ENCODE peak calls at places on chromosomes 7 and 10, in five cellular contexts. M is H1, S is K562, Y is WTC11, C is HepG2. B is an unnamed sample.

GRCh38 chr10:76950354-76950753 is 687.3 kb downstream of the KCNMA1 start:
- DNase-seq in C (no peak), Y (no peak), S (no peak), M (no peak), B (no peak)

GRCh38 chr7:157976406-157976805 is 611.2 kb downstream of the PTPRN2 start:
- DNase-seq in C (no peak), Y (no peak), S (no peak), M (no peak), B (no peak)

GRCh38 chr7:37728747-37729146 is 45.2 kb downstream of the GPR141 start:
- DNase-seq in M (no peak), Y (no peak), S (no peak), C (no peak), B (peak)

GRCh38 chr7:75045881-75046280 is 27.7 kb downstream of the RCC1L start:
- DNase-seq in Y (no peak), C (no peak), S (no peak), M (no peak), B (no peak)

GRCh38 chr10:132884041-132884440 is 58.3 kb downstream of the CFAP46 start:
- DNase-seq in Y (peak), M (no peak), S (no peak), C (no peak), B (no peak)

GRCh38 chr7:69624431-69624830 is 26.2 kb downstream of the AUTS2 start:
- DNase-seq in M (no peak), C (no peak), Y (no peak), S (no peak), B (no peak)

GRCh38 chr7:50739744-50740455 is 42.8 kb downstream of the GRB10 start:
- DNase-seq in S (no peak), M (no peak), Y (no peak), C (no peak), B (no peak)

GRCh38 chr7:26614503-26614902 is 249.9 kb downstream of the SKAP2 start:
- DNase-seq in S (no peak), C (no peak), Y (no peak), M (no peak), B (no peak)

GRCh38 chr10:99709480-99710229 is 22.3 kb downstream of the COX15 start:
- DNase-seq in Y (peak), S (peak), C (no peak), M (no peak), B (peak)

GRCh38 chr7:157779206-157779605 is 442.4 kb downstream of the DNAJB6 start:
- DNase-seq in S (no peak), Y (no peak), M (no peak), C (no peak), B (no peak)

GRCh38 chr7:11970132-11970531 is 138.1 kb upstream of the THSD7A start:
- DNase-seq in M (no peak), Y (no peak), C (no peak), S (no peak), B (no peak)

GRCh38 chr10:129622736-129623135 is 155.7 kb downstream of the MGMT start:
- DNase-seq in M (no peak), Y (no peak), C (no peak), S (no peak), B (no peak)

GRCh38 chr7:123237-123636 is 69.1 kb upstream of the FAM20C start:
- DNase-seq in M (no peak), S (no peak), C (no peak), Y (no peak), B (no peak)

GRCh38 chr7:143429770-143430698 is 13.2 kb upstream of the TAS2R60 start:
- DNase-seq in M (no peak), C (no peak), Y (no peak), S (no peak), B (no peak)

GRCh38 chr10:128062837-128063563 is 63.2 kb downstream of the MKI67 start:
- DNase-seq in S (no peak), Y (no peak), C (no peak), M (no peak), B (peak)

GRCh38 chr10:126240483-126240882 is 147.8 kb downstream of the ADAM12 start:
- DNase-seq in M (no peak), C (no peak), S (no peak), Y (no peak), B (no peak)

GRCh38 chr7:332646-333398 is 42.9 kb downstream of the FOXL3 start:
- DNase-seq in S (peak), C (peak), M (peak), Y (peak), B (no peak)

GRCh38 chr7:135970682-135971365 is 6.3 kb downstream of the MTPN start:
- DNase-seq in C (no peak), S (no peak), Y (no peak), M (no peak), B (peak)

GRCh38 chr10:95837783-95838182 is 70.0 kb upstream of the CC2D2B start:
- DNase-seq in Y (no peak), C (no peak), S (no peak), M (no peak), B (peak)

GRCh38 chr10:98242823-98243222 is 25.2 kb downstream of the LOXL4 start:
- DNase-seq in M (no peak), C (no peak), Y (no peak), S (no peak), B (no peak)

GRCh38 chr7:150439926-150440325 is 10.5 kb upstream of the GIMAP8 start:
- DNase-seq in M (no peak), Y (no peak), S (no peak), C (no peak), B (no peak)

GRCh38 chr10:78640981-78641646 is 427.7 kb upstream of the ZMIZ1 start:
- DNase-seq in C (no peak), S (no peak), Y (no peak), M (no peak), B (no peak)

GRCh38 chr7:55078465-55079372 is 59.9 kb downstream of the EGFR start:
- DNase-seq in Y (peak), M (peak), C (peak), S (peak), B (no peak)

GRCh38 chr7:38920731-38921130 is 11.7 kb upstream of the VPS41 start:
- DNase-seq in M (no peak), C (no peak), Y (no peak), S (no peak), B (no peak)

GRCh38 chr7:35617076-35617475 is 77.9 kb downstream of the HERPUD2 start:
- DNase-seq in S (no peak), Y (no peak), C (no peak), M (no peak), B (no peak)

GRCh38 chr7:11650030-11650429 is 182.0 kb downstream of the THSD7A start:
- DNase-seq in C (no peak), M (no peak), Y (no peak), S (no peak), B (no peak)

GRCh38 chr10:110410329-110411046 is 87.2 kb upstream of the DUSP5 start:
- DNase-seq in C (peak), S (peak), Y (no peak), M (no peak), B (no peak)
- TF ChIP-seq ATF2 in C (no peak), S (no peak), Y (no peak), M (no peak), B (no peak)

GRCh38 chr10:8179081-8179480 is 124.6 kb downstream of the GATA3 start:
- DNase-seq in C (no peak), Y (no peak), M (no peak), S (no peak), B (no peak)
- TF ChIP-seq ATF2 in C (no peak), Y (no peak), M (no peak), S (no peak), B (no peak)

DNA sequence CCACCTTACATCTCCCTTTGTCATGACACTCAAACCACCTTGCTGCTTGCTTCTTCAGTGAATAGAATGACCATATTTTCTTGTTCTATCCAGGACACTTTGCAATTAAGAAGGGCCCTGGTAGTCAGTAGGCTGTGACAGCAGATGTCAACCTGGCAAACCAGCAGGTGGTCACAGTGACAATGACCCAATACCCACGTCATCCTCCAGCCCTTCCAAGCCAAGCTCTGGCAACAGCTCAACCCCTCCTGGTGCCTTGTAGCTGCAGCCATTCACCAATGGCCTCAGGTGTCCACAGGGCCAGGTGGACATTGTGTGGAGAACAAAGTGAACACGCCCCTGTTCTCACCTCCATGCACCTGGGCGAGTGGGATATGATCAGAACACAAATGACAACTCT is 87.6 kb upstream of the MACROH2A2 start:
- DNase-seq in C (no peak), S (no peak), M (peak), Y (no peak), B (no peak)
- TF ChIP-seq ATF2 in C (no peak), S (no peak), M (no peak), Y (no peak), B (no peak)

GRCh38 chr10:130998642-130999041 is 312.9 kb downstream of the TCERG1L start:
- DNase-seq in S (no peak), M (no peak), C (no peak), Y (no peak), B (no peak)

GRCh38 chr10:131000737-131001136 is 310.8 kb downstream of the TCERG1L start:
- DNase-seq in Y (no peak), S (no peak), C (no peak), M (peak), B (no peak)

GRCh38 chr10:130998046-130998435 is 313.5 kb downstream of the TCERG1L start:
- DNase-seq in C (no peak), S (no peak), M (no peak), Y (no peak), B (no peak)

GRCh38 chr10:131000244-131000643 is 311.3 kb downstream of the TCERG1L start:
- DNase-seq in M (no peak), C (no peak), S (no peak), Y (no peak), B (no peak)

DNA sequence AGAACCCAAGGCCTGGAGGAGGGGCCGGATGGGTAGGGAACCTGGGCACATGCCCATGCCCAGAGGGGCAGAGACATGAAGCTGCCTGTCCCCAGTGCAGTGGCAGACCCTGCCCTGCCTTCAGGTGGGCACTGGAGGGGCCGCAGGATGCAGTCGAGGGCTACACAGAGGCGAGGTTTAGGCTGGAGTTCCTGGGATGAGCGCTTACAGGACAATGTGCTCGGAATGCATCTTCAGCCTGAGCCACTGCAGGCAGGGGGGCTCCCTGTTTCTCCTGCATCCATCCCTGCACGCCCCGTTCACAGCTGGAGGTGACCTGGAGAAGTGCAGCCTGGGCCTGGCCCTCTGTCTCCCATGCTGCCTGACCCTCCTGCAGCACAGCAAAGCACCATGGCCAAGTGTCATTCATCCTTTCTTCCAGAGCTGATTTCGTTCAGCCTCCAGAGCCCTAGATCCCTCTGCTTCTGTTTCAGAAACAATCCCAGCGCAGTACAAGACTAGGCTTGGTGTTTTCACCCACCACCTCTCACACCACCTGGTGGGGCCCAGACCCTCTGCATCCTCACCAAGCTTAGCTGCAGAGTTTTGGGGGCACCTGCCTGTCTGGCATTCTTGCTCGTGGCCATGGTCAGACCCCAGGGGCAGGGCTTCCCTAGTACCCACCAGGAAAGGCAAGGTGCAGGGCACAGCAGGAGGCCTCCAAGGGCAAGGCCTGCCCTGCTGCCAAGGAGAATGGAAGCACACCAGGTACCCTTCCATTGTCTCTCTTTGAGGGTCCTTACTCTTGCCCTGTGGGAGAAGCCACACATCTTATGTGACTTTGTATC is 311.9 kb downstream of the TCERG1L start:
- DNase-seq in S (no peak), C (no peak), M (no peak), Y (no peak), B (no peak)
- TF ChIP-seq ATF2 in S (no peak), C (no peak), M (no peak), Y (no peak), B (no peak)

GRCh38 chr10:118503192-118503591 is 92.3 kb downstream of the PRLHR start:
- DNase-seq in Y (no peak), M (no peak), C (no peak), S (no peak), B (no peak)

GRCh38 chr10:118505363-118505762 is 90.1 kb downstream of the PRLHR start:
- DNase-seq in M (no peak), Y (no peak), C (no peak), S (no peak), B (no peak)

GRCh38 chr10:118506835-118507234 is 88.6 kb downstream of the PRLHR start:
- DNase-seq in M (no peak), S (no peak), C (no peak), Y (no peak), B (no peak)

GRCh38 chr10:118501637-118502440 is 93.6 kb downstream of the PRLHR start:
- DNase-seq in M (no peak), S (no peak), C (no peak), Y (no peak), B (no peak)

DNA sequence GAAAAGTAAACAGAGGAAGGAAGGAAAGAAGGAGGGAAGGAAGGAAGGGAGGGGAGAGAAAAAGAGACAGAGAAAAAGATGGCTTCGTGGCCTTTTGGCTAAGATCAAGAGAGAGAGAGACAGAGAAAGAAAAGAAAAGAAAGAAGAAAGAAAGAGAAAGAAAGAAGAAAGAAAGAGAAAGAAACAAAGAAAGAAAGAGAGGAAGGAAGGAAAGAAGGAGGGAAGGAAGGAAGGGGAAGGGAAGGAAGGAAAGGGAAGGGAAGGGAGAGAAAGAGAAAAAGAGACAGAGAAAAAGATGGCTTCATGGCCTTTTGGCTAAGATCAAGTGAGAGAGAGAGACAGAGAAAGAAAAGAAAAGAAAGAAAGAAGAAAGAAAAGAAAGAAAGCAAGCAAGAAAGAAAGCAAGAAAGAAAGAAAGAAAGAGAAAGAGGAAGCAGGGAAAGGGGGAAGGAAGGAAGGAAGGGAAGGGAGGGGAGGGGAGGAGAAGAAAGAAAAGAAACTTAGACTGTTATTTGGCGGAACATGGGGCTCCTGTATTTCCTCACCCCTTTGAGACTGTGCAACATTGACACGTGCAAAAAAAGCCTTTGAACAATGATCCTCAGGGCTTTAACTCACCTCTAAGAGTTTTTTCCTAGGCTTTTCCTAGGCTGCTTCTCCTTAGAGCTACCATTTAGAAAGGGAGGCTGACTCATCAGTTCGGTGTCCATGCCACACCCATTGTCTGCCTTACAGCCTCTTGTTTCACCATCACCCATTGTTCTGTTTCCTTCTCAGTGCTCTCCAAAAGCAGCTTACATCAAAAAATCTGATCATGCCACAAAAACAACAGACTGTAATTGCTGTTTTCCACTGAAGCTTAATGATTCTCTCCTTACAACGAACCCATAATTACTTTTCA is 91.2 kb downstream of the PRLHR start:
- DNase-seq in C (no peak), S (peak), M (no peak), Y (no peak), B (no peak)
- TF ChIP-seq ATF2 in C (no peak), S (no peak), M (no peak), Y (no peak), B (no peak)

GRCh38 chr7:57867884-57868701 is 418.1 kb downstream of the ZNF716 start:
- DNase-seq in S (peak), Y (no peak), C (no peak), M (no peak), B (no peak)
- TF ChIP-seq ATF2 in S (no peak), Y (no peak), C (no peak), M (no peak), B (no peak)

GRCh38 chr7:8035647-8036518 is 67.3 kb downstream of the GLCCI1 start:
- DNase-seq in Y (no peak), S (no peak), M (peak), C (peak), B (peak)
- TF ChIP-seq ATF2 in Y (no peak), S (no peak), M (no peak), C (no peak), B (no peak)

DNA sequence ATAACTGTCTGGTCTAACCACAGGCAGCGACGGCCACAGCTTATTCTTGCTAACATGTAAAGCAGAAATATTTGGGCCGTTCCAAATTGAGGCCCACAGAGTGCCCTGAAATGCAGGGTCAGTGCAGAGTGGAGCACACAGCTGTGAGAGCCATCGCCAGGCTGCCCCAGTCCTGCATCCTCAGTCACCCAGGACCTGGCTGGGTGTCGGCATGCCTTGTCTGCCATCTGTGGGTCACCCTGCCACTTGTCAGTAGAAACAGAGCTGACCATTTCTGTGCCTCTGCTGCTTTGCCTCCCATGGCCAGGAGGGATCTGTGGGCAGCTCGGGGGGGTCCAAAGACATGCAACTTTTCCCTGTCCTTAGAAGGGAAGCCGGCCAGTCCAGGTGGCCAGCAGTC is 57.3 kb upstream of the BTBD16 start:
- DNase-seq in M (no peak), C (no peak), S (no peak), Y (no peak), B (no peak)
- TF ChIP-seq ATF2 in M (no peak), C (no peak), S (no peak), Y (no peak), B (no peak)